ENCODE peak calls at places on chromosome 20, in five cellular contexts. One of them, this sample, is unnamed.

GRCh38 chr20:8021541-8022269 is 2.1 kb upstream of the TMX4 start:
- DNase-seq in H1: no peak
- DNase-seq in K562: no peak
- DNase-seq in HCT116: no peak
- DNase-seq in GM12878: no peak
- DNase-seq in this sample: no peak

GRCh38 chr20:50001784-50002311 is 19.1 kb downstream of the SNAI1 start:
- DNase-seq in H1: no peak
- DNase-seq in K562: no peak
- DNase-seq in HCT116: no peak
- DNase-seq in GM12878: no peak
- DNase-seq in this sample: no peak

GRCh38 chr20:8431538-8432434 is 299.7 kb downstream of the PLCB1 start:
- DNase-seq in H1: no peak
- DNase-seq in K562: no peak
- DNase-seq in HCT116: no peak
- DNase-seq in GM12878: no peak
- DNase-seq in this sample: no peak

GRCh38 chr20:7695622-7696021 is 244.6 kb downstream of the HAO1 start:
- DNase-seq in H1: no peak
- DNase-seq in K562: no peak
- DNase-seq in HCT116: no peak
- DNase-seq in GM12878: no peak
- DNase-seq in this sample: no peak

GRCh38 chr20:29497261-29497671 is 1760.2 kb upstream of the DEFB115 start:
- DNase-seq in H1: no peak
- DNase-seq in K562: peak; percentile 36
- DNase-seq in HCT116: no peak
- DNase-seq in GM12878: no peak
- DNase-seq in this sample: peak; percentile 35

GRCh38 chr20:58685988-58686387 is 6.6 kb upstream of the NPEPL1 start:
- DNase-seq in H1: peak; percentile 39
- DNase-seq in K562: no peak
- DNase-seq in HCT116: no peak
- DNase-seq in GM12878: no peak
- DNase-seq in this sample: no peak

GRCh38 chr20:41023549-41023948 is 5.1 kb upstream of the TOP1 start:
- DNase-seq in H1: no peak
- DNase-seq in K562: no peak
- DNase-seq in HCT116: no peak
- DNase-seq in GM12878: no peak
- DNase-seq in this sample: no peak

GRCh38 chr20:60427516-60427915 is 469.3 kb downstream of the CDH26 start:
- DNase-seq in H1: no peak
- DNase-seq in K562: no peak
- DNase-seq in HCT116: no peak
- DNase-seq in GM12878: no peak
- DNase-seq in this sample: no peak

GRCh38 chr20:58682656-58683055 is 9.9 kb upstream of the NPEPL1 start:
- DNase-seq in H1: no peak
- DNase-seq in K562: no peak
- DNase-seq in HCT116: no peak
- DNase-seq in GM12878: no peak
- DNase-seq in this sample: no peak

GRCh38 chr20:17452441-17452840 is 78.7 kb downstream of the BFSP1 start:
- DNase-seq in H1: no peak
- DNase-seq in K562: no peak
- DNase-seq in HCT116: no peak
- DNase-seq in GM12878: no peak
- DNase-seq in this sample: no peak

GRCh38 chr20:4555188-4555893 is 166.4 kb upstream of the PRND start:
- DNase-seq in H1: no peak
- DNase-seq in K562: no peak
- DNase-seq in HCT116: peak; percentile 37
- DNase-seq in GM12878: no peak
- DNase-seq in this sample: no peak

GRCh38 chr20:41391587-41392001 is 25.0 kb upstream of the EMILIN3 start:
- DNase-seq in H1: no peak
- DNase-seq in K562: no peak
- DNase-seq in HCT116: no peak
- DNase-seq in GM12878: no peak
- DNase-seq in this sample: peak; percentile 82

GRCh38 chr20:63055575-63056235 is 48.9 kb upstream of the BHLHE23 start:
- DNase-seq in H1: no peak
- DNase-seq in K562: no peak
- DNase-seq in HCT116: no peak
- DNase-seq in GM12878: no peak
- DNase-seq in this sample: no peak

GRCh38 chr20:35607003-35607735 is 8.5 kb upstream of the SPAG4 start:
- DNase-seq in H1: no peak
- DNase-seq in K562: no peak
- DNase-seq in HCT116: no peak
- DNase-seq in GM12878: no peak
- DNase-seq in this sample: no peak

GRCh38 chr20:62210496-62210855 is 9.6 kb downstream of the HRH3 start:
- DNase-seq in H1: no peak
- DNase-seq in K562: no peak
- DNase-seq in HCT116: no peak
- DNase-seq in GM12878: no peak
- DNase-seq in this sample: no peak

GRCh38 chr20:17570347-17571152 is 675 bp downstream of the DSTN start:
- DNase-seq in H1: peak; percentile 64
- DNase-seq in K562: peak; percentile 15
- DNase-seq in HCT116: peak; percentile 15
- DNase-seq in GM12878: no peak
- DNase-seq in this sample: peak; percentile 23

GRCh38 chr20:63628246-63628975 is 1.5 kb upstream of the GMEB2 start:
- DNase-seq in H1: no peak
- DNase-seq in K562: peak; percentile 47
- DNase-seq in HCT116: peak; percentile 75
- DNase-seq in GM12878: peak; percentile 65
- DNase-seq in this sample: peak; percentile 80

GRCh38 chr20:1674990-1675389 is 17.4 kb upstream of the SIRPG start:
- DNase-seq in H1: peak; percentile 23
- DNase-seq in K562: no peak
- DNase-seq in HCT116: no peak
- DNase-seq in GM12878: no peak
- DNase-seq in this sample: no peak

GRCh38 chr20:58637466-58638198 is 13.5 kb upstream of the STX16 start:
- DNase-seq in H1: no peak
- DNase-seq in K562: no peak
- DNase-seq in HCT116: no peak
- DNase-seq in GM12878: no peak
- DNase-seq in this sample: no peak

GRCh38 chr20:21522479-21523397 is 8.9 kb upstream of the NKX2-2 start:
- DNase-seq in H1: peak; percentile 71
- DNase-seq in K562: no peak
- DNase-seq in HCT116: no peak
- DNase-seq in GM12878: no peak
- DNase-seq in this sample: no peak

GRCh38 chr20:31547017-31547675 is 32.9 kb downstream of the HM13 start:
- DNase-seq in H1: peak; percentile 78
- DNase-seq in K562: peak; percentile 62
- DNase-seq in HCT116: peak; percentile 83
- DNase-seq in GM12878: peak; percentile 57
- DNase-seq in this sample: no peak
- H3K36me3 ChIP-seq in H1: peaks cover 41% of the 10 kb centered on the region
- H3K36me3 ChIP-seq in K562: peaks cover 89% of the 10 kb centered on the region
- H3K36me3 ChIP-seq in HCT116: peaks cover 35% of the 10 kb centered on the region
- H3K36me3 ChIP-seq in GM12878: peaks cover 33% of the 10 kb centered on the region
- H3K36me3 ChIP-seq in this sample: peaks cover 80% of the 10 kb centered on the region

GRCh38 chr20:38604873-38605303 is 3.3 kb downstream of the ARHGAP40 start:
- DNase-seq in H1: no peak
- DNase-seq in K562: no peak
- DNase-seq in HCT116: no peak
- DNase-seq in GM12878: no peak
- DNase-seq in this sample: peak; percentile 63

GRCh38 chr20:38600057-38600456 is 1.6 kb upstream of the ARHGAP40 start:
- DNase-seq in H1: no peak
- DNase-seq in K562: no peak
- DNase-seq in HCT116: no peak
- DNase-seq in GM12878: no peak
- DNase-seq in this sample: no peak

GRCh38 chr20:38602185-38602581 is 574 bp downstream of the ARHGAP40 start:
- DNase-seq in H1: no peak
- DNase-seq in K562: no peak
- DNase-seq in HCT116: no peak
- DNase-seq in GM12878: no peak
- DNase-seq in this sample: no peak

GRCh38 chr20:38601216-38602184 is at the start of gene ARHGAP40:
- DNase-seq in H1: peak; percentile 72
- DNase-seq in K562: peak; percentile 67
- DNase-seq in HCT116: peak; percentile 42
- DNase-seq in GM12878: no peak
- DNase-seq in this sample: no peak

GRCh38 chr20:38603286-38603685 is 1.7 kb downstream of the ARHGAP40 start:
- DNase-seq in H1: no peak
- DNase-seq in K562: no peak
- DNase-seq in HCT116: no peak
- DNase-seq in GM12878: no peak
- DNase-seq in this sample: no peak
- TF ChIP-seq ZNF274 in H1: no peak
- TF ChIP-seq ZNF274 in K562: no peak
- TF ChIP-seq ZNF274 in HCT116: no peak
- TF ChIP-seq ZNF274 in GM12878: no peak
- TF ChIP-seq ZNF274 in this sample: no peak

GRCh38 chr20:34072076-34072475 is 40.0 kb downstream of the EIF2S2 start:
- DNase-seq in H1: no peak
- DNase-seq in K562: no peak
- DNase-seq in HCT116: no peak
- DNase-seq in GM12878: no peak
- DNase-seq in this sample: no peak

GRCh38 chr20:34075647-34076046 is 36.4 kb downstream of the EIF2S2 start:
- DNase-seq in H1: peak; percentile 60
- DNase-seq in K562: no peak
- DNase-seq in HCT116: no peak
- DNase-seq in GM12878: no peak
- DNase-seq in this sample: no peak

GRCh38 chr20:34076952-34077351 is 35.1 kb downstream of the EIF2S2 start:
- DNase-seq in H1: no peak
- DNase-seq in K562: no peak
- DNase-seq in HCT116: no peak
- DNase-seq in GM12878: no peak
- DNase-seq in this sample: no peak

GRCh38 chr20:34072778-34073177 is 39.3 kb downstream of the EIF2S2 start:
- DNase-seq in H1: no peak
- DNase-seq in K562: no peak
- DNase-seq in HCT116: no peak
- DNase-seq in GM12878: no peak
- DNase-seq in this sample: no peak

GRCh38 chr20:34074101-34074760 is 37.8 kb downstream of the EIF2S2 start:
- DNase-seq in H1: no peak
- DNase-seq in K562: no peak
- DNase-seq in HCT116: no peak
- DNase-seq in GM12878: no peak
- DNase-seq in this sample: peak; percentile 23
- H3K36me3 ChIP-seq in H1: no peaks in the 10 kb centered on the region
- H3K36me3 ChIP-seq in K562: peaks cover 79% of the 10 kb centered on the region
- H3K36me3 ChIP-seq in HCT116: peaks cover 7% of the 10 kb centered on the region
- H3K36me3 ChIP-seq in GM12878: peaks cover 37% of the 10 kb centered on the region
- H3K36me3 ChIP-seq in this sample: peaks cover 69% of the 10 kb centered on the region

GRCh38 chr20:25081065-25081729 is 744 bp downstream of the VSX1 start:
- DNase-seq in H1: peak; percentile 94
- DNase-seq in K562: no peak
- DNase-seq in HCT116: no peak
- DNase-seq in GM12878: no peak
- DNase-seq in this sample: peak; percentile 52
- TF ChIP-seq ZNF274 in H1: no peak
- TF ChIP-seq ZNF274 in K562: no peak
- TF ChIP-seq ZNF274 in HCT116: no peak
- TF ChIP-seq ZNF274 in GM12878: no peak
- TF ChIP-seq ZNF274 in this sample: no peak

GRCh38 chr20:56519551-56519950 is 5.0 kb upstream of the FAM209A start:
- DNase-seq in H1: no peak
- DNase-seq in K562: no peak
- DNase-seq in HCT116: no peak
- DNase-seq in GM12878: no peak
- DNase-seq in this sample: no peak

GRCh38 chr20:56518126-56518525 is 6.4 kb upstream of the FAM209A start:
- DNase-seq in H1: no peak
- DNase-seq in K562: no peak
- DNase-seq in HCT116: no peak
- DNase-seq in GM12878: no peak
- DNase-seq in this sample: no peak

GRCh38 chr20:56517641-56518040 is 6.9 kb upstream of the FAM209A start:
- DNase-seq in H1: no peak
- DNase-seq in K562: no peak
- DNase-seq in HCT116: no peak
- DNase-seq in GM12878: no peak
- DNase-seq in this sample: no peak

GRCh38 chr20:56520180-56520579 is 4.4 kb upstream of the FAM209A start:
- DNase-seq in H1: no peak
- DNase-seq in K562: no peak
- DNase-seq in HCT116: no peak
- DNase-seq in GM12878: no peak
- DNase-seq in this sample: no peak

GRCh38 chr20:56518999-56519398 is 5.5 kb upstream of the FAM209A start:
- DNase-seq in H1: no peak
- DNase-seq in K562: no peak
- DNase-seq in HCT116: no peak
- DNase-seq in GM12878: no peak
- DNase-seq in this sample: no peak
- H3K36me3 ChIP-seq in H1: peaks cover 18% of the 10 kb centered on the region
- H3K36me3 ChIP-seq in K562: peaks cover 46% of the 10 kb centered on the region
- H3K36me3 ChIP-seq in HCT116: peaks cover 20% of the 10 kb centered on the region
- H3K36me3 ChIP-seq in GM12878: peaks cover 4% of the 10 kb centered on the region
- H3K36me3 ChIP-seq in this sample: peaks cover 55% of the 10 kb centered on the region

DNA sequence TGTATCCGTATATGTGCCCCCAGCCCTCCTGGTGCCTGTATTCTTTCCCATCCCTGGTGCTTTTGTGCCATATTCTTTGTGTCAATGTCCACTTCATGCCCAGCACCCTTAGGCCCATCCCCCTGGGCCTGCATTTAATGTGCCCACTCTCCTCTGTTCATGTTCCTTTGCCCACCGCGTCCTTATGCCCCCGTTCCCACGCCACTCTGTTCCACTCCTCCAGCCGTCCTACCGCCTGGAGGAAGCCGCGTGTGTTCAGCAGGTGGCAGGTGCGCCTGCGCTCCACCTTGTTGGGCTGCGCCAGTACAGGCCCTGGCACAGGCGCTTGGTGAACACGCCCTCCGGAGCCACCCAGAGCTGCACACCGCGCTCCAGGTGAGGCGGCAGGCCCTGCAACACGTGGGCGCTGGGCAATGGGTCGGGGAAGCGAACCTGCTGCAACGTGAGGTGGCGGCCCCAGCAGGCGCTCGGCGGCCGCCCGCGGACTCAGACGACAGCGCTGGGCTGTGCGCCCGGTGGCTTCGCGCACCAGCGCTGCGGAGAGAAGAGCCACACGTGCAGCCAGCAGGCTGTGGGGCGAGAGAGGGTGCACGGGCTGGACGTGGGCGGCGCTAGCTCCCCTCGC is 4.0 kb upstream of the FOXS1 start:
- DNase-seq in H1: no peak
- DNase-seq in K562: no peak
- DNase-seq in HCT116: no peak
- DNase-seq in GM12878: no peak
- DNase-seq in this sample: no peak
- TF ChIP-seq ZNF274 in H1: no peak
- TF ChIP-seq ZNF274 in K562: no peak
- TF ChIP-seq ZNF274 in HCT116: no peak
- TF ChIP-seq ZNF274 in GM12878: no peak
- TF ChIP-seq ZNF274 in this sample: no peak

GRCh38 chr20:53576586-53577318 is 16.9 kb downstream of the ZNF217 start:
- DNase-seq in H1: no peak
- DNase-seq in K562: no peak
- DNase-seq in HCT116: no peak
- DNase-seq in GM12878: no peak
- DNase-seq in this sample: no peak
- H3K36me3 ChIP-seq in H1: peaks cover 60% of the 10 kb centered on the region
- H3K36me3 ChIP-seq in K562: peaks cover 98% of the 10 kb centered on the region
- H3K36me3 ChIP-seq in HCT116: peaks cover 53% of the 10 kb centered on the region
- H3K36me3 ChIP-seq in GM12878: peaks cover 40% of the 10 kb centered on the region
- H3K36me3 ChIP-seq in this sample: peaks cover 97% of the 10 kb centered on the region